ENCODE peak calls at places on chromosome 15, in seven cellular contexts. B, F, U, Q, M, C and G are unnamed samples.

GRCh38 chr15:96336045-96336642 is 5.6 kb downstream of the NR2F2 start:
- DNase-seq in B (no peak), F (peak), U (no peak), Q (no peak), M (no peak), C (no peak), G (no peak)

GRCh38 chr15:46304320-46304719 is 669.5 kb downstream of the SQOR start:
- DNase-seq in B (no peak), F (no peak), U (peak), Q (no peak), M (no peak), C (no peak), G (no peak)

GRCh38 chr15:25402342-25402741 is 36.5 kb downstream of the UBE3A start:
- DNase-seq in B (no peak), F (no peak), U (no peak), Q (no peak), M (no peak), C (no peak), G (no peak)

GRCh38 chr15:73985101-73985873 is 6.8 kb downstream of the STOML1 start:
- DNase-seq in B (no peak), F (peak), U (peak), Q (no peak), M (no peak), C (no peak), G (no peak)

GRCh38 chr15:92580021-92580420 is 75.6 kb downstream of the FAM174B start:
- DNase-seq in B (no peak), F (no peak), U (no peak), Q (no peak), M (no peak), C (no peak), G (no peak)

GRCh38 chr15:85118581-85118980 is 136.9 kb downstream of the PDE8A start:
- DNase-seq in B (no peak), F (no peak), U (no peak), Q (no peak), M (no peak), C (no peak), G (no peak)

GRCh38 chr15:39088186-39088585 is 492.7 kb upstream of the THBS1 start:
- DNase-seq in B (no peak), F (no peak), U (no peak), Q (no peak), M (no peak), C (no peak), G (no peak)

GRCh38 chr15:28456476-28457395 is 76.0 kb downstream of the GOLGA8G start:
- DNase-seq in B (peak), F (no peak), U (no peak), Q (no peak), M (peak), C (no peak), G (no peak)

GRCh38 chr15:81752149-81752942 is 293.5 kb downstream of the MEX3B start:
- DNase-seq in B (peak), F (no peak), U (peak), Q (no peak), M (no peak), C (no peak), G (no peak)

GRCh38 chr15:33059184-33059583 is 135.3 kb downstream of the FMN1 start:
- DNase-seq in B (no peak), F (peak), U (no peak), Q (no peak), M (no peak), C (no peak), G (no peak)

GRCh38 chr15:34336947-34337556 is 529 bp downstream of the SLC12A6 start:
- DNase-seq in B (no peak), F (peak), U (no peak), Q (no peak), M (peak), C (peak), G (no peak)

GRCh38 chr15:78623786-78624497 is 3.1 kb upstream of the CHRNA3 start:
- DNase-seq in B (no peak), F (no peak), U (no peak), Q (no peak), M (no peak), C (no peak), G (no peak)

GRCh38 chr15:48273047-48273446 is 58.2 kb upstream of the DUT start:
- DNase-seq in B (no peak), F (no peak), U (no peak), Q (no peak), M (no peak), C (no peak), G (no peak)

GRCh38 chr15:60399246-60399915 is 1.6 kb upstream of the ANXA2 start:
- DNase-seq in B (no peak), F (no peak), U (no peak), Q (no peak), M (no peak), C (no peak), G (no peak)

GRCh38 chr15:77461486-77461885 is 40.8 kb downstream of the HMG20A start:
- DNase-seq in B (no peak), F (no peak), U (no peak), Q (no peak), M (no peak), C (no peak), G (no peak)

GRCh38 chr15:62845239-62846126 is 197.1 kb upstream of the TPM1 start:
- DNase-seq in B (no peak), F (peak), U (no peak), Q (no peak), M (no peak), C (no peak), G (no peak)

GRCh38 chr15:27627623-27628022 is 471.5 kb downstream of the OCA2 start:
- DNase-seq in B (no peak), F (no peak), U (no peak), Q (no peak), M (no peak), C (no peak), G (no peak)

GRCh38 chr15:83323296-83323711 is 38.8 kb upstream of the BNC1 start:
- DNase-seq in B (peak), F (peak), U (peak), Q (no peak), M (no peak), C (no peak), G (no peak)

GRCh38 chr15:99984491-99985243 is 251.4 kb upstream of the LYSMD4 start:
- DNase-seq in B (no peak), F (no peak), U (no peak), Q (no peak), M (no peak), C (no peak), G (no peak)

GRCh38 chr15:41980654-41981323 is 8.4 kb upstream of the EHD4 start:
- DNase-seq in B (peak), F (no peak), U (no peak), Q (no peak), M (peak), C (no peak), G (no peak)

GRCh38 chr15:37931868-37932267 is 2.6 kb upstream of the TMCO5A start:
- DNase-seq in B (no peak), F (peak), U (no peak), Q (no peak), M (no peak), C (no peak), G (no peak)

GRCh38 chr15:86034904-86035303 is 44.8 kb upstream of the AGBL1 start:
- DNase-seq in B (no peak), F (no peak), U (no peak), Q (no peak), M (no peak), C (no peak), G (no peak)

GRCh38 chr15:52289629-52290081 is 5.9 kb downstream of the MYO5C start:
- DNase-seq in B (peak), F (peak), U (peak), Q (no peak), M (no peak), C (no peak), G (no peak)

GRCh38 chr15:72758195-72758594 is 25.4 kb downstream of the ADPGK start:
- DNase-seq in B (no peak), F (peak), U (peak), Q (no peak), M (no peak), C (no peak), G (no peak)

GRCh38 chr15:47888721-47889120 is 171.4 kb downstream of the SEMA6D start:
- DNase-seq in B (no peak), F (no peak), U (no peak), Q (no peak), M (no peak), C (no peak), G (no peak)

GRCh38 chr15:34701536-34701935 is 53.3 kb downstream of the GJD2 start:
- DNase-seq in B (no peak), F (peak), U (no peak), Q (no peak), M (no peak), C (no peak), G (no peak)

GRCh38 chr15:67832965-67833503 is 6.8 kb downstream of the RNU6-1 start:
- DNase-seq in B (no peak), F (no peak), U (no peak), Q (no peak), M (peak), C (no peak), G (no peak)

GRCh38 chr15:79093352-79093935 is 2.9 kb upstream of the RASGRF1 start:
- DNase-seq in B (no peak), F (no peak), U (no peak), Q (no peak), M (peak), C (no peak), G (no peak)

GRCh38 chr15:73873889-73874511 is 636 bp downstream of the TBC1D21 start:
- DNase-seq in B (peak), F (peak), U (peak), Q (no peak), M (peak), C (peak), G (peak)

GRCh38 chr15:81339321-81339720 is 15.4 kb upstream of the STARD5 start:
- DNase-seq in B (no peak), F (no peak), U (no peak), Q (no peak), M (no peak), C (no peak), G (no peak)

GRCh38 chr15:64246364-64247189 is 83.8 kb upstream of the PPIB start:
- DNase-seq in B (no peak), F (peak), U (peak), Q (no peak), M (peak), C (peak), G (no peak)

GRCh38 chr15:56040081-56041035 is 46.9 kb upstream of the NEDD4 start:
- DNase-seq in B (peak), F (peak), U (peak), Q (no peak), M (no peak), C (no peak), G (no peak)

GRCh38 chr15:35548435-35548834 is 2.5 kb upstream of the DPH6 start:
- DNase-seq in B (no peak), F (no peak), U (no peak), Q (no peak), M (no peak), C (no peak), G (no peak)

GRCh38 chr15:50144342-50145120 is 25.5 kb upstream of the ATP8B4 start:
- DNase-seq in B (no peak), F (no peak), U (no peak), Q (no peak), M (no peak), C (no peak), G (no peak)

GRCh38 chr15:68017221-68017620 is 36.9 kb upstream of the PIAS1 start:
- DNase-seq in B (no peak), F (peak), U (no peak), Q (no peak), M (no peak), C (no peak), G (no peak)

GRCh38 chr15:70362911-70363310 is 265.2 kb upstream of the TLE3 start:
- DNase-seq in B (no peak), F (peak), U (peak), Q (no peak), M (no peak), C (peak), G (peak)

GRCh38 chr15:66894986-66895780 is 170.2 kb upstream of the SMAD3 start:
- DNase-seq in B (no peak), F (peak), U (no peak), Q (no peak), M (peak), C (no peak), G (no peak)

GRCh38 chr15:89761009-89761831 is 10.2 kb upstream of the MESP1 start:
- DNase-seq in B (peak), F (peak), U (no peak), Q (no peak), M (no peak), C (peak), G (no peak)